ENCODE peak calls at places on chromosomes 1 and 21, in eight cellular contexts. L is fibroblast of villous mesenchyme; X is NCI-H510A treated with DMSO at 0.1 percent for 48 hours; N is stimulated activated CD4-positive, alpha-beta T cell treated with anti-CD3 and anti-CD28 coated beads, Interleukin-1b, Interleukin-23, amount 100 ng/mL, for 24 hours; W is AG08396; D is AG08395; K is left colon; I is T follicular helper cell. T is an unnamed sample.

GRCh38 chr1:9842781-9843575 is 19.2 kb upstream of the CLSTN1 start:
- DNase-seq in L (no peak), X (no peak), N (no peak), W (no peak), D (no peak), K (peak; percentile 77), I (no peak), T (no peak)

GRCh38 chr1:67860776-67861175 is 27.5 kb upstream of the GNG12 start:
- DNase-seq in L (no peak), X (no peak), N (no peak), W (no peak), D (no peak), K (no peak), I (no peak), T (no peak)

GRCh38 chr1:56301791-56302190 is 277.6 kb downstream of the PLPP3 start:
- DNase-seq in L (peak; percentile 82), X (no peak), N (no peak), W (peak; percentile 51), D (peak; percentile 51), K (no peak), I (no peak), T (no peak)

GRCh38 chr1:67687649-67688048 is 2.6 kb downstream of the GADD45A start:
- DNase-seq in L (peak; percentile 70), X (no peak), N (no peak), W (peak; percentile 49), D (peak; percentile 58), K (no peak), I (no peak), T (no peak)

GRCh38 chr1:155623357-155623756 is 13.3 kb downstream of the MSTO1 start:
- DNase-seq in L (no peak), X (no peak), N (no peak), W (no peak), D (no peak), K (no peak), I (no peak), T (no peak)

GRCh38 chr21:46110499-46111192 is 12.7 kb downstream of the COL6A2 start:
- DNase-seq in L (no peak), X (no peak), N (no peak), W (peak; percentile 56), D (peak; percentile 20), K (peak; percentile 4), I (no peak), T (no peak)

GRCh38 chr1:110440877-110441276 is 10.1 kb upstream of the PROK1 start:
- DNase-seq in L (peak; percentile 78), X (no peak), N (no peak), W (peak; percentile 33), D (peak; percentile 39), K (no peak), I (no peak), T (no peak)

GRCh38 chr1:27949027-27949426 is 10.7 kb upstream of the XKR8 start:
- DNase-seq in L (no peak), X (no peak), N (no peak), W (no peak), D (no peak), K (no peak), I (no peak), T (no peak)

GRCh38 chr1:9410737-9411297 is 118.1 kb downstream of the SPSB1 start:
- DNase-seq in L (peak; percentile 99), X (peak; percentile 62), N (no peak), W (no peak), D (peak; percentile 69), K (no peak), I (no peak), T (no peak)

GRCh38 chr1:113530021-113530420 is 139.7 kb downstream of the MAGI3 start:
- DNase-seq in L (no peak), X (no peak), N (no peak), W (no peak), D (no peak), K (no peak), I (no peak), T (no peak)

GRCh38 chr21:25307489-25307888 is 299.8 kb downstream of the MRPL39 start:
- DNase-seq in L (no peak), X (no peak), N (no peak), W (peak; percentile 21), D (peak; percentile 60), K (no peak), I (no peak), T (no peak)

GRCh38 chr1:177479600-177479999 is 308.8 kb downstream of the BRINP2 start:
- DNase-seq in L (no peak), X (no peak), N (no peak), W (no peak), D (no peak), K (no peak), I (no peak), T (no peak)

GRCh38 chr1:20546637-20547036 is 5.7 kb upstream of the FAM43B start:
- DNase-seq in L (no peak), X (no peak), N (no peak), W (no peak), D (no peak), K (no peak), I (no peak), T (no peak)

GRCh38 chr1:108089482-108089881 is 110.7 kb downstream of the SLC25A24 start:
- DNase-seq in L (peak; percentile 30), X (no peak), N (no peak), W (no peak), D (peak; percentile 55), K (no peak), I (no peak), T (no peak)

GRCh38 chr21:43590220-43590619 is 69.1 kb downstream of the HSF2BP start:
- DNase-seq in L (no peak), X (no peak), N (no peak), W (no peak), D (no peak), K (no peak), I (no peak), T (no peak)

GRCh38 chr1:43267291-43267805 is 2.4 kb upstream of the TMEM125 start:
- DNase-seq in L (peak; percentile 63), X (no peak), N (no peak), W (peak; percentile 85), D (peak; percentile 86), K (no peak), I (no peak), T (no peak)

GRCh38 chr1:156444407-156445001 is 56.1 kb downstream of the MEF2D start:
- DNase-seq in L (peak; percentile 22), X (peak; percentile 46), N (no peak), W (no peak), D (no peak), K (no peak), I (no peak), T (no peak)

GRCh38 chr1:227449727-227450420 is 113.5 kb upstream of the ZNF678 start:
- DNase-seq in L (no peak), X (no peak), N (no peak), W (no peak), D (no peak), K (no peak), I (no peak), T (no peak)

GRCh38 chr1:69252696-69253095 is 315.0 kb upstream of the LRRC7 start:
- DNase-seq in L (no peak), X (no peak), N (no peak), W (no peak), D (no peak), K (no peak), I (no peak), T (no peak)

GRCh38 chr21:41817228-41817627 is 50.4 kb upstream of the RIPK4 start:
- DNase-seq in L (peak; percentile 55), X (peak; percentile 67), N (no peak), W (peak; percentile 92), D (peak; percentile 89), K (peak; percentile 70), I (no peak), T (peak; percentile 30)

GRCh38 chr21:34091607-34092006 is 18.2 kb downstream of the MRPS6 start:
- DNase-seq in L (no peak), X (no peak), N (no peak), W (no peak), D (no peak), K (no peak), I (no peak), T (no peak)

GRCh38 chr1:58785424-58786058 is 1.7 kb upstream of the JUN start:
- DNase-seq in L (peak; percentile 72), X (peak; percentile 98), N (no peak), W (peak; percentile 15), D (peak; percentile 34), K (peak; percentile 64), I (peak; percentile 33), T (peak; percentile 67)

GRCh38 chr1:160108888-160109662 is 6.5 kb upstream of the ATP1A2 start:
- DNase-seq in L (peak; percentile 56), X (no peak), N (no peak), W (peak; percentile 52), D (peak; percentile 67), K (peak; percentile 35), I (peak; percentile 19), T (no peak)

GRCh38 chr1:159906960-159907359 is 7.0 kb upstream of the CFAP45 start:
- DNase-seq in L (no peak), X (no peak), N (no peak), W (no peak), D (no peak), K (no peak), I (no peak), T (no peak)

T was measured in CD8-positive, alpha-beta T cell.